ENCODE peak calls at places on chromosome 4, in ten cellular contexts. C is K562; Z is CD4-positive, alpha-beta T cell; N is upper lobe of right lung; Y is astrocyte of the cerebellum; B is HepG2; V is cardiac muscle cell; Q is pancreas; L is Calu3; H is mesothelial cell of epicardium. U is an unnamed sample.

GRCh38 chr4:153497091-153497531 is 31.0 kb downstream of the TMEM131L start:
- DNase-seq in C (peak; percentile 73), Z (no peak), N (no peak), Y (no peak), B (peak; percentile 58), V (peak; percentile 42), Q (no peak), L (no peak), H (no peak), U (no peak)

GRCh38 chr4:121139533-121140222 is 24.4 kb downstream of the TNIP3 start:
- DNase-seq in C (no peak), Z (no peak), N (no peak), Y (peak; percentile 22), B (no peak), V (no peak), Q (no peak), L (no peak), H (no peak), U (no peak)

GRCh38 chr4:11548529-11549176 is 120.0 kb upstream of the HS3ST1 start:
- DNase-seq in C (no peak), Z (no peak), N (no peak), Y (no peak), B (no peak), V (peak; percentile 41), Q (no peak), L (peak; percentile 37), H (no peak), U (no peak)

GRCh38 chr4:182886768-182887167 is 30.4 kb downstream of the DCTD start:
- DNase-seq in C (no peak), Z (no peak), N (no peak), Y (no peak), B (no peak), V (no peak), Q (no peak), L (no peak), H (no peak), U (no peak)

GRCh38 chr4:11408569-11408968 is 20.1 kb downstream of the HS3ST1 start:
- DNase-seq in C (no peak), Z (no peak), N (no peak), Y (no peak), B (no peak), V (no peak), Q (no peak), L (no peak), H (no peak), U (no peak)

GRCh38 chr4:150874386-150875226 is 140.5 kb downstream of the LRBA start:
- DNase-seq in C (no peak), Z (no peak), N (no peak), Y (no peak), B (no peak), V (no peak), Q (no peak), L (no peak), H (no peak), U (no peak)

GRCh38 chr4:26005764-26006163 is 91.7 kb downstream of the SMIM20 start:
- DNase-seq in C (no peak), Z (no peak), N (no peak), Y (no peak), B (no peak), V (no peak), Q (no peak), L (no peak), H (no peak), U (no peak)

GRCh38 chr4:8472689-8473197 is 32.2 kb downstream of the TRMT44 start:
- DNase-seq in C (no peak), Z (no peak), N (no peak), Y (peak; percentile 97), B (no peak), V (no peak), Q (peak; percentile 46), L (no peak), H (no peak), U (no peak)

GRCh38 chr4:1630266-1630665 is 53.8 kb downstream of the FAM53A start:
- DNase-seq in C (no peak), Z (no peak), N (no peak), Y (no peak), B (no peak), V (no peak), Q (no peak), L (no peak), H (no peak), U (no peak)

GRCh38 chr4:1628892-1629703 is 55.0 kb downstream of the FAM53A start:
- DNase-seq in C (peak; percentile 72), Z (peak; percentile 66), N (peak; percentile 84), Y (no peak), B (peak; percentile 30), V (peak; percentile 73), Q (peak; percentile 88), L (peak; percentile 64), H (peak; percentile 54), U (peak; percentile 68)

GRCh38 chr4:1629704-1630093 is 54.4 kb downstream of the FAM53A start:
- DNase-seq in C (no peak), Z (no peak), N (no peak), Y (no peak), B (no peak), V (no peak), Q (no peak), L (no peak), H (no peak), U (no peak)

GRCh38 chr4:1632109-1633104 is 51.7 kb downstream of the FAM53A start:
- DNase-seq in C (peak; percentile 36), Z (no peak), N (no peak), Y (no peak), B (no peak), V (no peak), Q (no peak), L (no peak), H (no peak), U (no peak)

DNA sequence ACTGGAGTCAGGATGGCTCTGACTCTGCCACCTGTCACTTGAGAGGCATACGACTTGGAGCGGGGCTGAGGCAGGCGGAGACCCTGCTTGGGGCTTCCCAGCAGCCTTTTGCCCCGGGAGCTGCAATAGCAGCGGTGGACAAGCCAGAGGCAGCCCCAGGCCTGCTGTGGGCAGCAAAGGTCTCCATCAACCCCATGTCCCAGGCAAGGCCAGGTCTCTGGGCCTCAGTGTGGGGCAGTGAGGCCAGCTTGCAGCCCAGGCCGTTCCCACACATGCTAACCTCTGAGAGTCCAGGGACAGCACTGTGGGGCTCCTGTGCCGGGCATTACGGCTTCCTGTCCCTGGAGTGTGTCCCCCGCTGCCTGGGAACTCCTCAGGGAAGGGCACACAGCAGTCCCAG is 53.0 kb downstream of the FAM53A start:
- DNase-seq in C (no peak), Z (no peak), N (no peak), Y (no peak), B (no peak), V (no peak), Q (no peak), L (no peak), H (no peak), U (no peak)
- TF ChIP-seq CTCF in C (no peak), Z (no peak), N (no peak), Y (no peak), B (no peak), V (no peak), Q (no peak), L (no peak), H (no peak), U (no peak)

DNA sequence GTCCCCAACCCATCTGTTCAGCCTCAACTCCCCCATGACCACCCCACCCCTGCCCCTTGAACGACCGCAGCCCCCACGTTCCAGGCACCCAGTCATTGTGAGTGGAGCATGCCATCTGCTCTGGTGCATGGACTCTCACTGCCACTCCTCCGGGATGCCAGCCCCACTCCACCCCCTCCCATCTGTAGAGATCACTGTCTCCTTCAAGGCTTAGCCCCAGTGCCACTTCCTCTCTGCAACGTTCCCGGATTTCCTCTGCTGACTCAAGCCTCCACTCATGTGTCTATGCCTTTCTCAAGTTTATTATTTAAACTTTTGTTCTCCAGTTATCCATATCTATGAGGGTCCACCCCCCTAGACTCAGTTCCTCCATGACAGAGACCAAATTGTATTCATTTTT is 54.0 kb downstream of the MAML3 start:
- DNase-seq in C (no peak), Z (no peak), N (peak; percentile 66), Y (no peak), B (no peak), V (no peak), Q (no peak), L (no peak), H (no peak), U (no peak)
- TF ChIP-seq CTCF in C (no peak), Z (no peak), N (no peak), Y (no peak), B (no peak), V (no peak), Q (no peak), L (no peak), H (no peak), U (no peak)

GRCh38 chr4:138181288-138181687 is 60.9 kb downstream of the SLC7A11 start:
- DNase-seq in C (no peak), Z (no peak), N (no peak), Y (peak; percentile 35), B (no peak), V (no peak), Q (no peak), L (no peak), H (no peak), U (no peak)

GRCh38 chr4:138175337-138175794 is 66.8 kb downstream of the SLC7A11 start:
- DNase-seq in C (no peak), Z (no peak), N (no peak), Y (no peak), B (no peak), V (peak; percentile 18), Q (peak; percentile 27), L (no peak), H (no peak), U (no peak)

GRCh38 chr4:138178566-138178965 is 63.6 kb downstream of the SLC7A11 start:
- DNase-seq in C (no peak), Z (no peak), N (no peak), Y (no peak), B (no peak), V (no peak), Q (no peak), L (no peak), H (no peak), U (no peak)

GRCh38 chr4:138182838-138183426 is 59.2 kb downstream of the SLC7A11 start:
- DNase-seq in C (peak; percentile 40), Z (no peak), N (no peak), Y (peak; percentile 75), B (peak; percentile 56), V (peak; percentile 70), Q (no peak), L (peak; percentile 24), H (no peak), U (no peak)

DNA sequence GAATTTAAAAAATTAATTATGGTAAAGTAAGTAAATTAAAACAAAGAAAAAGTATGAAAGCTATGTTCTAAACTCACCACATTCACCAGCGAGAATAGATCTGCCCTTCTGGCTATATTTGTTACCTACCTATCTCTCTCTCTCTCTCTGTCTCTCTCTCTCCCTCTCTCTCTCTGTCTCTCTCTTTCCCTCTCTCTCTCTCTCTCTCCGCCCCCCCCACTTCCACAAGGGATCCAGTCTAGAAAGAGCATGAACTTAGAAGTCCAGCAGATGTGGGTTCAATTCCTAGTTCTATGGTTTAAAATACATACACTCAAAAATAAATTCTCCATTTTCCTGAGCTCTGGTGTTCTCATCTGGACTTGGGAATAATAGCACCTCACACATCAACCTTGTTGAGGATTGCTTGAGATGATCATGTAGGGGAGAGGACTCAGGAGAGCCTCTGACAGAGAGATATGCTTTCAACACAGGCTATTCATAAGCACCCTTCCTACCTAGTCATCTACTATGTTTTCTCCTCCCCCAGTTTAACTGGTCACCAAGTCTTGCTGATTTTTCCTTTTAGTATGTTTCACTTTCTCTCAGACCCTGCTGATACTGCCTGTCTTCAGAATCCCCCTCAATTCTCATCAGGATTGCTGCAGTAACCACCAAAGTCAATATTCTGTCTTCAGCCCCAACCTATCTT is 64.7 kb downstream of the SLC7A11 start:
- DNase-seq in C (no peak), Z (no peak), N (no peak), Y (no peak), B (no peak), V (no peak), Q (no peak), L (no peak), H (no peak), U (no peak)
- TF ChIP-seq CTCF in C (no peak), Z (no peak), N (no peak), Y (no peak), B (no peak), V (no peak), Q (no peak), L (no peak), H (no peak), U (no peak)

GRCh38 chr4:130753926-130754325 is 1658.0 kb downstream of the C4orf33 start:
- DNase-seq in C (no peak), Z (no peak), N (no peak), Y (no peak), B (no peak), V (no peak), Q (no peak), L (no peak), H (no peak), U (no peak)
- TF ChIP-seq CTCF in C (no peak), Z (no peak), N (no peak), Y (no peak), B (no peak), V (no peak), Q (no peak), L (no peak), H (no peak), U (no peak)

U was measured in omental fat pad.